ENCODE peak calls at places on chromosomes 16 and 17, in six cellular contexts. C is GM12878, R is A549, G is transverse colon, M is suprapubic skin, L is stomach. S is an unnamed sample. For H3K9me3, the result is how much of the 10 kb centered on the place peaks cover.

GRCh38 chr17:17090642-17091103 is 48.4 kb downstream of the MPRIP start:
- DNase-seq in C (no peak), R (no peak), G (peak), M (no peak), L (peak), S (no peak)

GRCh38 chr17:15490634-15491261 is 23.3 kb upstream of the CDRT4 start:
- DNase-seq in C (no peak), R (no peak), G (peak), M (peak), L (no peak), S (peak)

GRCh38 chr16:56615353-56615752 is 7.0 kb downstream of the MT2A start:
- DNase-seq in C (no peak), R (no peak), G (no peak), M (no peak), L (no peak), S (no peak)

GRCh38 chr16:73671102-73671501 is 623.2 kb upstream of the ZFHX3 start:
- DNase-seq in C (no peak), R (no peak), G (no peak), M (no peak), L (no peak), S (no peak)

GRCh38 chr16:75258807-75259141 is 7.3 kb upstream of the BCAR1 start:
- DNase-seq in C (no peak), R (no peak), G (no peak), M (peak), L (no peak), S (no peak)

GRCh38 chr16:69112285-69113129 is 7.1 kb downstream of the HAS3 start:
- DNase-seq in C (no peak), R (peak), G (peak), M (no peak), L (peak), S (no peak)

GRCh38 chr17:61770043-61770442 is 93.3 kb downstream of the BRIP1 start:
- DNase-seq in C (no peak), R (no peak), G (no peak), M (no peak), L (no peak), S (no peak)

GRCh38 chr16:2912330-2913199 is 834 bp downstream of the FLYWCH1 start:
- DNase-seq in C (no peak), R (no peak), G (peak), M (no peak), L (peak), S (no peak)

GRCh38 chr17:5203178-5203907 is 11.7 kb upstream of the ZNF594 start:
- DNase-seq in C (no peak), R (no peak), G (no peak), M (no peak), L (no peak), S (no peak)

GRCh38 chr16:4486126-4486893 is 10.1 kb downstream of the HMOX2 start:
- DNase-seq in C (no peak), R (no peak), G (no peak), M (no peak), L (peak), S (no peak)
- TF ChIP-seq EP300 in C (no peak), R (no peak), G (no peak), M (no peak), L (no peak), S (no peak)

DNA sequence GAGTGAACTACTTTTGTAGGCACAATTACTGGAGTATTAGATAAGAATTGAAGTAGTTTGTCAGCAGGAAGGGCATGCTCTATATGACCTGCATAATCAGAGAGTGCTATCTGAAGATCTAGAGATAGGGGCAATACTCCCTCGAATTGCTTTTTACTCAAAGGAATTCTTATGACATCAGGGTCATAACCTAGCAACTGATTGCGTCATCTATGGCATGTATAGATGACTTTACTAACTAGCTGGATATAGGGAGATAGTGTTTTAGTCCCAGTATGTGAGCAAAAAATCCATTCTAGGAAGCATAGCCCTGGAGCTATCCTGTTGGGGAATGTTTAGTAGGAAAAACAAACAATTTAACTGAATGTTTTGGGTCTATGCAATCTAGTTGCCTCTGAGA is 109.5 kb upstream of the ZNF267 start:
- DNase-seq in C (no peak), R (no peak), G (no peak), M (no peak), L (no peak), S (no peak)
- H3K9me3 ChIP-seq in C (under half), R (half or more), G (half or more), M (half or more), L (half or more), S (under half)

DNA sequence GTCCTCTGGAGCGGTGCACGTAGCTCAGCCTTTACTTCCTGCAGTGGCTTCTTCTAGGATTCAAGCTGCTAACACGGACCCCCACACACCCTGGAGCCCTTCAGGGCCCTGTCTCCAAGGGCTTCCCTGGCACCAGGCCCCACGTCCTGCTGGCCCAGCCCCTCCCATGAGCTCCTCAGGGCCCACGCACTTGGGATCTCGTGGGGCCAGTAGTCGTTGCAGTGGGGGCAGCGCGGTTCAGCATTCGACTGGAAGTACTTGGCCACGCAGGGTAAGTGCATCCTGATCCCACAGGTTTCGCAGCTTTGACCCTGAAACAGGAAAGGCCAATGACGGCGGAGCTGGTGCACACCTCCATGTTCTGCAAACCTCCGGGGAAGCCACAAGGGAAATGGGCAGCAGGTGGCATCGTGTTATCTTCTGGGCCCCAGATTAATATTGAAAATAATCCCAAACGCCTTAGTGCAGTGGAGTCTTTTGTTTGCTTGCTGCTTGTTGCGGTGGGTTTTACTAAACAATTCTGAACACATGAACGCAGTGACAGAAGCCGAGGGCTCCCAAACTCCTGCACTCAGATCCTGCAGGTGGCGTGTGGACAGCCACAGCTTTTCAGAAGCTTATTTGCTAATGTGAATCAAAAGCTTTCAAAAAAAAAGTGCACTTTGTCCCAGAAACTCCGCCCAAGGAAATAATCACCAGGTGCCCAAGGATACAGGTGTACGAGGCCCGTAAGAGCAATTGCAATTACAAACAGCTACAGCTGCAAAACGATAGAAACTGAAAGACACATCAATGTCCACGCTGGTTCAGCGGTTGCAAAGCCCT is 22.4 kb downstream of the KDM8 start:
- DNase-seq in C (no peak), R (no peak), G (peak), M (no peak), L (peak), S (no peak)
- TF ChIP-seq POLR2A in C (no peak), R (no peak), G (peak), M (no peak), L (no peak), S (no peak)

GRCh38 chr16:25257956-25258855 is 561 bp upstream of the ZKSCAN2 start:
- DNase-seq in C (peak), R (peak), G (peak), M (peak), L (peak), S (peak)
- TF ChIP-seq EP300 in C (no peak), R (no peak), G (no peak), M (no peak), L (no peak), S (no peak)